ENCODE peak calls at places on chromosomes 1 and 21, in five cellular contexts. E is HCT116, L is HepG2, D is K562, A is SK-N-SH. S is an unnamed sample.
A peak's percentile ranks its signal among the peaks of the same experiment; 100 is the strongest.

GRCh38 chr1:246095441-246095840 is 411.6 kb downstream of the SMYD3 start:
- DNase-seq in D (no peak), E (no peak), A (no peak), L (no peak), S (no peak)

GRCh38 chr1:22447581-22448215 is 4.0 kb upstream of the ZBTB40 start:
- DNase-seq in A (peak; percentile 50), E (no peak), L (no peak), D (peak; percentile 66), S (no peak)

GRCh38 chr1:239363920-239364319 is 22.4 kb upstream of the CHRM3 start:
- DNase-seq in E (no peak), D (no peak), L (no peak), A (no peak), S (no peak)

GRCh38 chr1:1285102-1285571 is 4.9 kb downstream of the SCNN1D start:
- DNase-seq in A (no peak), D (no peak), L (no peak), E (no peak), S (no peak)

GRCh38 chr1:151828931-151829330 is 2.7 kb downstream of the RORC start:
- DNase-seq in E (no peak), A (peak; percentile 87), D (peak; percentile 57), L (no peak), S (no peak)

GRCh38 chr1:54949971-54950360 is 30.5 kb upstream of the TMEM61 start:
- DNase-seq in D (no peak), L (no peak), E (no peak), A (no peak), S (no peak)

GRCh38 chr1:192580351-192580962 is 4.9 kb downstream of the RGS1 start:
- DNase-seq in E (peak; percentile 42), L (peak; percentile 20), A (no peak), D (no peak), S (peak; percentile 81)

GRCh38 chr1:196295766-196296165 is 312.5 kb downstream of the KCNT2 start:
- DNase-seq in D (no peak), L (no peak), A (no peak), E (no peak), S (no peak)

GRCh38 chr1:176032040-176032645 is 174.9 kb downstream of the COP1 start:
- DNase-seq in L (no peak), D (no peak), E (no peak), A (no peak), S (no peak)

GRCh38 chr1:92795166-92795565 is 10.3 kb upstream of the EVI5 start:
- DNase-seq in E (no peak), A (no peak), L (no peak), D (no peak), S (no peak)

GRCh38 chr1:51192213-51192843 is 43.7 kb upstream of the RNF11 start:
- DNase-seq in D (peak; percentile 86), E (peak; percentile 63), A (peak; percentile 41), L (peak; percentile 34), S (no peak)

GRCh38 chr1:101290922-101291561 is 54.2 kb downstream of the S1PR1 start:
- DNase-seq in E (no peak), L (no peak), D (no peak), A (no peak), S (no peak)

GRCh38 chr1:67803380-67804279 is 29.6 kb downstream of the GNG12 start:
- DNase-seq in A (no peak), D (no peak), L (no peak), E (no peak), S (no peak)

GRCh38 chr1:169427081-169427611 is at the start of gene CCDC181:
- DNase-seq in L (peak; percentile 3), D (peak; percentile 8), A (peak; percentile 84), E (no peak), S (peak; percentile 8)

GRCh38 chr1:58628987-58629598 is 52.0 kb upstream of the TACSTD2 start:
- DNase-seq in L (no peak), A (no peak), D (no peak), E (no peak), S (no peak)

GRCh38 chr1:114037503-114037890 is 58.2 kb downstream of the OLFML3 start:
- DNase-seq in D (no peak), A (no peak), E (no peak), L (no peak), S (no peak)

GRCh38 chr1:22550021-22550420 is 13.3 kb upstream of the EPHA8 start:
- DNase-seq in L (no peak), A (no peak), E (no peak), D (no peak), S (no peak)

GRCh38 chr1:37186246-37186756 is 152.0 kb upstream of the GRIK3 start:
- DNase-seq in E (no peak), A (peak; percentile 38), D (no peak), L (no peak), S (no peak)

GRCh38 chr1:50423670-50424000 is 392 bp upstream of the DMRTA2 start:
- DNase-seq in E (no peak), D (no peak), L (no peak), A (no peak), S (no peak)

GRCh38 chr1:91830242-91831131 is 55.5 kb downstream of the TGFBR3 start:
- DNase-seq in A (no peak), E (no peak), L (peak; percentile 84), D (no peak), S (no peak)

GRCh38 chr1:156281281-156282142 is 1.1 kb downstream of the SMG5 start:
- DNase-seq in D (peak; percentile 85), E (no peak), A (peak; percentile 36), L (peak; percentile 35), S (no peak)

GRCh38 chr1:215284966-215285365 is 202.4 kb downstream of the KCNK2 start:
- DNase-seq in L (no peak), E (no peak), A (no peak), D (no peak), S (no peak)

GRCh38 chr1:174968750-174969244 is 30.9 kb upstream of the CACYBP start:
- DNase-seq in E (no peak), L (no peak), D (peak; percentile 57), A (no peak), S (peak; percentile 79)

GRCh38 chr1:244361764-244362473 is 89.8 kb downstream of the ADSS2 start:
- DNase-seq in D (no peak), E (no peak), L (peak; percentile 84), A (no peak), S (no peak)

GRCh38 chr1:66523502-66523901 is 10.5 kb upstream of the SGIP1 start:
- DNase-seq in A (no peak), E (no peak), L (no peak), D (no peak), S (no peak)

GRCh38 chr1:93756656-93757055 is 75.0 kb upstream of the BCAR3 start:
- DNase-seq in A (no peak), D (no peak), E (no peak), L (no peak), S (no peak)

GRCh38 chr1:209454340-209455014 is 129.0 kb upstream of the CAMK1G start:
- DNase-seq in E (no peak), A (no peak), L (no peak), D (no peak), S (no peak)

GRCh38 chr1:117632269-117633067 is 26.6 kb downstream of the TENT5C start:
- DNase-seq in L (no peak), A (no peak), E (no peak), D (no peak), S (no peak)

GRCh38 chr1:226429051-226429461 is 21.2 kb upstream of the PARP1 start:
- DNase-seq in E (no peak), L (no peak), D (no peak), A (no peak), S (no peak)

GRCh38 chr1:109474697-109475096 is 8.4 kb downstream of the SYPL2 start:
- DNase-seq in E (no peak), A (no peak), D (peak; percentile 25), L (no peak), S (no peak)

GRCh38 chr1:32426489-32427255 is 32.4 kb upstream of the BSDC1 start:
- DNase-seq in L (no peak), D (no peak), A (peak; percentile 77), E (no peak), S (no peak)

GRCh38 chr1:11682799-11683198 is 1.9 kb upstream of the MAD2L2 start:
- DNase-seq in L (no peak), A (no peak), D (no peak), E (no peak), S (no peak)

GRCh38 chr1:205565799-205566198 is 61.3 kb downstream of the CDK18 start:
- DNase-seq in L (no peak), A (no peak), D (no peak), E (no peak), S (no peak)

GRCh38 chr1:160781914-160782689 is 13.9 kb upstream of the LY9 start:
- DNase-seq in A (no peak), E (no peak), D (no peak), L (no peak), S (peak; percentile 88)

GRCh38 chr1:228022571-228023293 is 15.9 kb downstream of the WNT3A start:
- DNase-seq in L (no peak), A (no peak), D (no peak), E (no peak), S (no peak)

GRCh38 chr1:109156916-109157385 is 43.0 kb downstream of the ELAPOR1 start:
- DNase-seq in L (peak; percentile 94), A (no peak), D (no peak), E (no peak), S (no peak)

DNA sequence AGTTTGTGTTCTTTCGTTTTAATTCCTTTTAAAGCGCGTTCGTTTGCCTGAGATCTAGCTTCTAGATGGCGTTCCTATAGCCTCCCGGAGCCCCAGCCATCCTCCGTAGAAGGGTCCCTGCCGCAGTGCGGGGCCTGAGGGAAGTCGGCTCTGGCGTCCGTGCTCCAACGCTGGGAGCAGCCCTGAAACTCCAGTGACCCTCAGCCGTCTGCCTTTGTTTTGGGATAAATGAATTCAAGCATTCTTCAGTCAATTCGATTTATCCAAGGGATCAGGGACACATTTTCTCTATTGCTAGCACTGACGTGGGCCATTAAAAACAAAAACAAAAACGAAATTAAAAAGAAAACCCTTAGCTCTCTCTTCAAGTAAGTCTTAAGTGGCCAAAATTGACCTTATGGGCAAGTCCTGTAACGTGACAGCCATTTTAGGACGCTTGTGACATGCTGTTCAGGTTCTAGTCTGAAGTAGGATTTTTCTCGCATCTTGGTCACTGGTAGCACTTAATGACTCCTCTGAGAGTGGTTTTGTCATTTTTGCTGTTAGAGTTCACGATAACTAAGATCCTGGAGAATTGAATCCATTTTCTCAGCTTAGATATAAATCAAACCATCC is 757 bp upstream of the HSPA13 start:
- DNase-seq in L (no peak), D (peak; percentile 61), E (no peak), A (no peak), S (peak; percentile 12)
- TF ChIP-seq YY1 in L (no peak), D (peak; percentile 89), E (no peak), A (no peak), S (peak; percentile 82)

GRCh38 chr1:212899845-212900244 is 41.8 kb downstream of the FLVCR1 start:
- DNase-seq in D (no peak), A (no peak), E (no peak), L (no peak), S (no peak)
- TF ChIP-seq POLR2AphosphoS5 in D (no peak), A (no peak), E (no peak), L (no peak), S (no peak)

GRCh38 chr1:25787477-25788043 is 12.4 kb upstream of the SELENON start:
- DNase-seq in A (no peak), E (no peak), D (no peak), L (no peak), S (no peak)
- TF ChIP-seq ZBTB33 in A (no peak), E (no peak), D (no peak), L (no peak), S (no peak)

GRCh38 chr1:15354580-15354965 is 55.1 kb upstream of the EFHD2 start:
- DNase-seq in D (no peak), E (peak; percentile 23), L (no peak), A (no peak), S (no peak)
- TF ChIP-seq YY1 in D (no peak), E (no peak), L (no peak), A (no peak), S (no peak)